ENCODE peak calls at places on chromosomes 16 and 17, in six cellular contexts. One of them, this sample, is unnamed.

GRCh38 chr16:68227183-68227793 is 8.6 kb downstream of the ESRP2 start:
- DNase-seq in testis: no peak
- DNase-seq in HL-60: no peak
- DNase-seq in stomach: peak; percentile 19
- DNase-seq in Karpas-422: no peak
- DNase-seq in skeletal muscle cell: no peak
- DNase-seq in this sample: no peak

GRCh38 chr16:46972429-46972970 is 974 bp downstream of the DNAJA2 start:
- DNase-seq in testis: peak; percentile 37
- DNase-seq in HL-60: no peak
- DNase-seq in stomach: no peak
- DNase-seq in Karpas-422: peak; percentile 76
- DNase-seq in skeletal muscle cell: no peak
- DNase-seq in this sample: no peak

GRCh38 chr16:11100239-11100750 is 155.7 kb downstream of the SOCS1 start:
- DNase-seq in testis: peak; percentile 51
- DNase-seq in HL-60: no peak
- DNase-seq in stomach: peak; percentile 63
- DNase-seq in Karpas-422: no peak
- DNase-seq in skeletal muscle cell: peak; percentile 93
- DNase-seq in this sample: peak; percentile 85

GRCh38 chr16:4342866-4343744 is 8.0 kb downstream of the PAM16 start:
- DNase-seq in testis: no peak
- DNase-seq in HL-60: no peak
- DNase-seq in stomach: no peak
- DNase-seq in Karpas-422: no peak
- DNase-seq in skeletal muscle cell: no peak
- DNase-seq in this sample: no peak

GRCh38 chr16:21980032-21980431 is 20.9 kb downstream of the PDZD9 start:
- DNase-seq in testis: no peak
- DNase-seq in HL-60: no peak
- DNase-seq in stomach: no peak
- DNase-seq in Karpas-422: no peak
- DNase-seq in skeletal muscle cell: no peak
- DNase-seq in this sample: no peak

GRCh38 chr16:1494711-1495110 is 1.6 kb downstream of the TELO2 start:
- DNase-seq in testis: no peak
- DNase-seq in HL-60: no peak
- DNase-seq in stomach: no peak
- DNase-seq in Karpas-422: no peak
- DNase-seq in skeletal muscle cell: no peak
- DNase-seq in this sample: peak; percentile 60

GRCh38 chr17:46972346-46972745 is 6.7 kb downstream of the RPRML start:
- DNase-seq in testis: no peak
- DNase-seq in HL-60: no peak
- DNase-seq in stomach: peak; percentile 81
- DNase-seq in Karpas-422: no peak
- DNase-seq in skeletal muscle cell: no peak
- DNase-seq in this sample: no peak

GRCh38 chr17:41617698-41618097 is 5.1 kb upstream of the KRT16 start:
- DNase-seq in testis: no peak
- DNase-seq in HL-60: no peak
- DNase-seq in stomach: no peak
- DNase-seq in Karpas-422: no peak
- DNase-seq in skeletal muscle cell: no peak
- DNase-seq in this sample: no peak

GRCh38 chr16:78786635-78787034 is 687.2 kb downstream of the WWOX start:
- DNase-seq in testis: no peak
- DNase-seq in HL-60: no peak
- DNase-seq in stomach: no peak
- DNase-seq in Karpas-422: no peak
- DNase-seq in skeletal muscle cell: no peak
- DNase-seq in this sample: no peak

GRCh38 chr17:78820841-78821240 is 19.8 kb downstream of the USP36 start:
- DNase-seq in testis: no peak
- DNase-seq in HL-60: no peak
- DNase-seq in stomach: no peak
- DNase-seq in Karpas-422: no peak
- DNase-seq in skeletal muscle cell: no peak
- DNase-seq in this sample: no peak

GRCh38 chr17:31391496-31391949 is at the start of gene RAB11FIP4:
- DNase-seq in testis: peak; percentile 10
- DNase-seq in HL-60: no peak
- DNase-seq in stomach: peak; percentile 22
- DNase-seq in Karpas-422: no peak
- DNase-seq in skeletal muscle cell: no peak
- DNase-seq in this sample: no peak

GRCh38 chr16:85372627-85373372 is 240.3 kb upstream of the GSE1 start:
- DNase-seq in testis: no peak
- DNase-seq in HL-60: peak; percentile 41
- DNase-seq in stomach: peak; percentile 61
- DNase-seq in Karpas-422: no peak
- DNase-seq in skeletal muscle cell: no peak
- DNase-seq in this sample: no peak

GRCh38 chr17:79721993-79722671 is 8.6 kb upstream of the ENPP7 start:
- DNase-seq in testis: no peak
- DNase-seq in HL-60: no peak
- DNase-seq in stomach: no peak
- DNase-seq in Karpas-422: peak; percentile 72
- DNase-seq in skeletal muscle cell: no peak
- DNase-seq in this sample: no peak

GRCh38 chr17:55037828-55038227 is 69.3 kb downstream of the STXBP4 start:
- DNase-seq in testis: no peak
- DNase-seq in HL-60: no peak
- DNase-seq in stomach: no peak
- DNase-seq in Karpas-422: no peak
- DNase-seq in skeletal muscle cell: no peak
- DNase-seq in this sample: no peak

GRCh38 chr17:48626470-48627241 is 498 bp upstream of the HOXB9 start:
- DNase-seq in testis: no peak
- DNase-seq in HL-60: no peak
- DNase-seq in stomach: no peak
- DNase-seq in Karpas-422: peak; percentile 47
- DNase-seq in skeletal muscle cell: no peak
- DNase-seq in this sample: no peak

GRCh38 chr16:64841071-64841470 is 280.8 kb downstream of the CDH11 start:
- DNase-seq in testis: no peak
- DNase-seq in HL-60: no peak
- DNase-seq in stomach: no peak
- DNase-seq in Karpas-422: no peak
- DNase-seq in skeletal muscle cell: no peak
- DNase-seq in this sample: no peak

GRCh38 chr16:54281535-54282201 is 4.9 kb downstream of the IRX3 start:
- DNase-seq in testis: no peak
- DNase-seq in HL-60: no peak
- DNase-seq in stomach: no peak
- DNase-seq in Karpas-422: no peak
- DNase-seq in skeletal muscle cell: no peak
- DNase-seq in this sample: peak; percentile 68

GRCh38 chr17:31414590-31414918 is 23.1 kb downstream of the RAB11FIP4 start:
- DNase-seq in testis: no peak
- DNase-seq in HL-60: no peak
- DNase-seq in stomach: no peak
- DNase-seq in Karpas-422: no peak
- DNase-seq in skeletal muscle cell: no peak
- DNase-seq in this sample: no peak

GRCh38 chr16:82672676-82673075 is 45.9 kb downstream of the CDH13 start:
- DNase-seq in testis: no peak
- DNase-seq in HL-60: no peak
- DNase-seq in stomach: no peak
- DNase-seq in Karpas-422: no peak
- DNase-seq in skeletal muscle cell: no peak
- DNase-seq in this sample: no peak

GRCh38 chr17:63309021-63309420 is 137.1 kb downstream of the CYB561 start:
- DNase-seq in testis: no peak
- DNase-seq in HL-60: no peak
- DNase-seq in stomach: no peak
- DNase-seq in Karpas-422: no peak
- DNase-seq in skeletal muscle cell: peak; percentile 25
- DNase-seq in this sample: no peak

GRCh38 chr16:2822158-2822495 is 5.1 kb downstream of the PRSS21 start:
- DNase-seq in testis: no peak
- DNase-seq in HL-60: no peak
- DNase-seq in stomach: no peak
- DNase-seq in Karpas-422: no peak
- DNase-seq in skeletal muscle cell: no peak
- DNase-seq in this sample: no peak

DNA sequence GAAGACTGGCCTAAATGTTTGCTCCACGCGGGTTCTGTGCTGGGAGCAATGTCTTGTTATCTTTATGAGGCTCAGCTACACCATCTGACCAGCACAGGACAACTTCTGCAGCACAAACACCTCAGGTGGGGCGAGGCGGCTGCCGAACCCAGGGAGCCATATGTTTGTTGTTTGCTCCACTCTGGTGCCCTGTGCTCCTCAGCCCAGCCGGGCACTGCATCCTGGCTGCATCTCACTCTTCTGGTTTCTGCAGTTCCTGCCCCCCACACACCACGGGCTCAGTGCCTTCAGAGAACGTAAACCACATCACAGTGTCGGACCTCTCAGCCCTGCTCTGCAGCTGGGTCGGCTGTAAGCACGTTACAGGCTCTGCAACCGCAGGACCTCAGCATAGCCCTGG is 32.4 kb downstream of the MXRA7 start:
- DNase-seq in testis: no peak
- DNase-seq in HL-60: no peak
- DNase-seq in stomach: no peak
- DNase-seq in Karpas-422: no peak
- DNase-seq in skeletal muscle cell: no peak
- DNase-seq in this sample: no peak
- H3K4me3 ChIP-seq in testis: no peak overlapping the region
- H3K4me3 ChIP-seq in HL-60: no peak overlapping the region
- H3K4me3 ChIP-seq in stomach: no peak overlapping the region
- H3K4me3 ChIP-seq in Karpas-422: no peak overlapping the region
- H3K4me3 ChIP-seq in skeletal muscle cell: no peak overlapping the region
- H3K4me3 ChIP-seq in this sample: no peak overlapping the region

DNA sequence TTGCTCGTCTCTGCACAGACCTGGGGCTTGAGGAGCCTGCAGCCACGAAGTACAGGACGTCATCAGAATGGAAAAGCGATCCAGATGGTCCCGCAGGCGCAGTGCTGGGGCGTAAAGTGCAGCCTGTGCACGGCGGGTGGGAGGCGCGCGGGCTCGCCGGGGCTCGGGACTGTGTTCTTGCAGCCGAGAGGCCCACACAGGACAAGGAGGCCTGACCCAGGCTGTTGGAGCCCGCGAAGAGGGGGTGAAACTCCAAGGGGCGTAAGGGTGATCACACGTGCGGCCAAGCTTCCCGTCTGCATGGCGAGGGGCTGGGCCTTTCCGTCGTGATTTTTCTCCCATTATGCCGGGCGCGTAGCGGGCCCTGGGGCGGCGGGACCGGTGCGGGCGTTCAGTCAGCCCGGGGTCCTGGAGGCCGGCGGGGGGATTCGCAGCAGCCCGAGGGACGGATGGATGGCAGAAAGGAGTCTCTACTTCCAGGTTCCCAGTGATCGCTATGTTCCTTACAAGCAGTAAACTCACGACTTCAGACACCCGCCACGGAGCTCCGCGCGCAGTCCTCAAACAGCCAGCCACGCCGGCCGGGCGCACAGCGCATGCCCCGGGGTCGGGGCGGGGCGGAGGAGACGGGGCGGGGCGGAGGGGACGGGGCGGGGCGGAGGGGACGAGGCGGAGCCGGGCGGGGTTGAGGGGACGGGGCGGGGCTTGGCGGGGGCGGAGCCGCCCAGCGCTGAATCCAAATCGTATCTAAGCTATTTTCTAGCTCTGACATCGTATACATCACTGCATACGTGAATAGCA is 141.0 kb upstream of the KCNJ18 start:
- DNase-seq in testis: peak; percentile 89
- DNase-seq in HL-60: peak; percentile 7
- DNase-seq in stomach: peak; percentile 85
- DNase-seq in Karpas-422: peak; percentile 91
- DNase-seq in skeletal muscle cell: peak; percentile 65
- DNase-seq in this sample: peak; percentile 86
- H3K4me3 ChIP-seq in testis: peak overlapping the region; percentile 81
- H3K4me3 ChIP-seq in HL-60: peak overlapping the region; percentile 40
- H3K4me3 ChIP-seq in stomach: peak overlapping the region; percentile 71
- H3K4me3 ChIP-seq in Karpas-422: peak overlapping the region; percentile 79
- H3K4me3 ChIP-seq in skeletal muscle cell: peak overlapping the region; percentile 73
- H3K4me3 ChIP-seq in this sample: peak overlapping the region; percentile 60

GRCh38 chr17:850828-851759 is 68.9 kb downstream of the MRM3 start:
- DNase-seq in testis: peak; percentile 34
- DNase-seq in HL-60: no peak
- DNase-seq in stomach: no peak
- DNase-seq in Karpas-422: no peak
- DNase-seq in skeletal muscle cell: peak; percentile 40
- DNase-seq in this sample: peak; percentile 57

GRCh38 chr17:848402-848801 is 66.2 kb downstream of the MRM3 start:
- DNase-seq in testis: no peak
- DNase-seq in HL-60: no peak
- DNase-seq in stomach: no peak
- DNase-seq in Karpas-422: no peak
- DNase-seq in skeletal muscle cell: no peak
- DNase-seq in this sample: no peak

GRCh38 chr17:846901-847777 is 65.0 kb downstream of the MRM3 start:
- DNase-seq in testis: no peak
- DNase-seq in HL-60: no peak
- DNase-seq in stomach: no peak
- DNase-seq in Karpas-422: no peak
- DNase-seq in skeletal muscle cell: no peak
- DNase-seq in this sample: no peak

GRCh38 chr17:851986-852385 is 69.8 kb downstream of the MRM3 start:
- DNase-seq in testis: no peak
- DNase-seq in HL-60: no peak
- DNase-seq in stomach: no peak
- DNase-seq in Karpas-422: no peak
- DNase-seq in skeletal muscle cell: no peak
- DNase-seq in this sample: no peak

GRCh38 chr17:850086-850827 is 68.1 kb downstream of the MRM3 start:
- DNase-seq in testis: no peak
- DNase-seq in HL-60: no peak
- DNase-seq in stomach: no peak
- DNase-seq in Karpas-422: no peak
- DNase-seq in skeletal muscle cell: no peak
- DNase-seq in this sample: no peak
- H3K4me3 ChIP-seq in testis: no peak overlapping the region
- H3K4me3 ChIP-seq in HL-60: no peak overlapping the region
- H3K4me3 ChIP-seq in stomach: no peak overlapping the region
- H3K4me3 ChIP-seq in Karpas-422: no peak overlapping the region
- H3K4me3 ChIP-seq in skeletal muscle cell: peak overlapping the region; percentile 18
- H3K4me3 ChIP-seq in this sample: no peak overlapping the region

DNA sequence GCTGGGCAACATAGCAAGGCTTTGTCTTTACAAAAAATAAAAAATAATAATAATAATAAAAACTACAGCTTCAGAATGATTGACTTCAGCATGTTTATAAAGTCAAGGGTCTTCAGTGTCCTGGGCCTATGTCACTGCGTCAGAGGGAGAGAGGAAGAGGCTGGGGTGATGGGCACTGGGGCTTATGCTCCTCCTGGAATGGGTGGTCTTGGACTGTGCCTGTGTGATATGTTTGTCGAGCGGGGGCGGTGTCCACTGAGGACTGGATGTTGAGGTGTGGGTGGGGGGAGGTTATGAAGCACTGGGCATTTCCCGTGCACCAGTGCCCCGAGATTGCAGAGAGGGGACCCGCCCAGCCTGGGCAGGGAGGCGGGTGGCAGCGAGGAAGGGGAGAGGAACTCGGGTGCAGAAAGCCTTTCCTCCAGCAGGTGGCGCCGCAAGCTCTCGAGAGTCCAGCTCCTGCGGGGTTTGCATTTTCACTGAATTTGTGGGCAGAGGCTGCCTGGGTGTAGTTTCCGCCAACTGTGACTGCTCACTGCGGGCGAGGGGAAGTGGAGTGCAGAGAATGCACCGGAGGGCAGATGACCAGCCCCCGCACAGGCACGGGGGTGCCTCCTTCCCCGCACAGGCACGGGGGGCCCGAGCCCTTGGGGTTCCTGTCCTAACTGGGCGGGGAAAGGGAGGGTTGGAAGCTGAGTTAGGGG is 190.5 kb downstream of the SEC14L1 start:
- DNase-seq in testis: peak; percentile 96
- DNase-seq in HL-60: peak; percentile 81
- DNase-seq in stomach: peak; percentile 96
- DNase-seq in Karpas-422: peak; percentile 96
- DNase-seq in skeletal muscle cell: peak; percentile 48
- DNase-seq in this sample: peak; percentile 92
- H3K4me3 ChIP-seq in testis: no peak overlapping the region
- H3K4me3 ChIP-seq in HL-60: peak overlapping the region; percentile 6
- H3K4me3 ChIP-seq in stomach: peak overlapping the region; percentile 24
- H3K4me3 ChIP-seq in Karpas-422: peak overlapping the region; percentile 62
- H3K4me3 ChIP-seq in skeletal muscle cell: no peak overlapping the region
- H3K4me3 ChIP-seq in this sample: no peak overlapping the region